ENCODE peak calls at places on chromosomes 11 and 22, in eight cellular contexts. U is GM12865, B is HCT116, H is upper lobe of right lung, E is fibroblast of pulmonary artery, L is adrenal gland, X is AG09309, O is left ventricle myocardium inferior. A is an unnamed sample.

GRCh38 chr11:122367809-122368231 is 251.8 kb upstream of the BLID start:
- DNase-seq in U (no peak), B (no peak), H (no peak), E (peak; percentile 41), L (peak; percentile 54), X (no peak), O (no peak), A (peak; percentile 30)

GRCh38 chr11:6889835-6890234 is 2.5 kb downstream of the OR2D2 start:
- DNase-seq in U (peak; percentile 8), B (no peak), H (no peak), E (no peak), L (no peak), X (no peak), O (no peak), A (no peak)

GRCh38 chr22:22773427-22773826 is 114.2 kb upstream of the IGLL5 start:
- DNase-seq in U (no peak), B (no peak), H (no peak), E (no peak), L (no peak), X (no peak), O (no peak), A (no peak)

GRCh38 chr11:6611092-6612007 is 666 bp downstream of the TAF10 start:
- DNase-seq in U (peak; percentile 29), B (no peak), H (no peak), E (peak; percentile 31), L (peak; percentile 57), X (no peak), O (peak; percentile 48), A (no peak)

GRCh38 chr11:123561046-123561781 is 93.2 kb downstream of the SCN3B start:
- DNase-seq in U (no peak), B (no peak), H (no peak), E (peak; percentile 78), L (peak; percentile 80), X (no peak), O (peak; percentile 51), A (no peak)

GRCh38 chr11:43913829-43914380 is 28.5 kb upstream of the C11orf96 start:
- DNase-seq in U (no peak), B (no peak), H (no peak), E (no peak), L (no peak), X (no peak), O (no peak), A (no peak)

GRCh38 chr11:36196476-36197099 is 92.6 kb downstream of the COMMD9 start:
- DNase-seq in U (no peak), B (no peak), H (no peak), E (peak; percentile 64), L (no peak), X (no peak), O (no peak), A (no peak)

GRCh38 chr11:80916180-80916811 is 1475.5 kb upstream of the TENM4 start:
- DNase-seq in U (no peak), B (no peak), H (no peak), E (no peak), L (no peak), X (no peak), O (no peak), A (no peak)

GRCh38 chr11:120212926-120213325 is 2.1 kb downstream of the OAF start:
- DNase-seq in U (no peak), B (no peak), H (no peak), E (no peak), L (peak; percentile 66), X (no peak), O (no peak), A (no peak)

GRCh38 chr22:42803454-42803853 is 53.6 kb downstream of the ARFGAP3 start:
- DNase-seq in U (no peak), B (no peak), H (no peak), E (no peak), L (no peak), X (no peak), O (peak; percentile 58), A (no peak)

GRCh38 chr22:49209452-49210195 is 618.0 kb downstream of the BRD1 start:
- DNase-seq in U (no peak), B (no peak), H (peak; percentile 64), E (no peak), L (no peak), X (no peak), O (peak; percentile 4), A (no peak)

GRCh38 chr11:76602431-76602861 is 68.1 kb downstream of the LRRC32 start:
- DNase-seq in U (no peak), B (no peak), H (no peak), E (peak; percentile 76), L (peak; percentile 92), X (no peak), O (peak; percentile 72), A (no peak)

GRCh38 chr11:102268083-102268984 is 49.0 kb upstream of the BIRC3 start:
- DNase-seq in U (peak; percentile 67), B (peak; percentile 92), H (peak; percentile 94), E (peak; percentile 66), L (peak; percentile 94), X (no peak), O (peak; percentile 80), A (no peak)

GRCh38 chr11:102267602-102268001 is 49.7 kb upstream of the BIRC3 start:
- DNase-seq in U (no peak), B (no peak), H (no peak), E (peak; percentile 55), L (no peak), X (peak; percentile 47), O (no peak), A (no peak)

GRCh38 chr11:102269927-102270326 is 47.4 kb upstream of the BIRC3 start:
- DNase-seq in U (no peak), B (no peak), H (no peak), E (peak; percentile 23), L (no peak), X (no peak), O (no peak), A (no peak)

GRCh38 chr11:102266111-102266510 is 51.2 kb upstream of the BIRC3 start:
- DNase-seq in U (no peak), B (no peak), H (no peak), E (no peak), L (no peak), X (no peak), O (no peak), A (no peak)

GRCh38 chr11:102268985-102269470 is 48.3 kb upstream of the BIRC3 start:
- DNase-seq in U (no peak), B (no peak), H (no peak), E (no peak), L (no peak), X (no peak), O (no peak), A (no peak)
- TF ChIP-seq CTCF in U (no peak), B (no peak), H (no peak), E (no peak), L (no peak), X (no peak), O (no peak), A (no peak)

DNA sequence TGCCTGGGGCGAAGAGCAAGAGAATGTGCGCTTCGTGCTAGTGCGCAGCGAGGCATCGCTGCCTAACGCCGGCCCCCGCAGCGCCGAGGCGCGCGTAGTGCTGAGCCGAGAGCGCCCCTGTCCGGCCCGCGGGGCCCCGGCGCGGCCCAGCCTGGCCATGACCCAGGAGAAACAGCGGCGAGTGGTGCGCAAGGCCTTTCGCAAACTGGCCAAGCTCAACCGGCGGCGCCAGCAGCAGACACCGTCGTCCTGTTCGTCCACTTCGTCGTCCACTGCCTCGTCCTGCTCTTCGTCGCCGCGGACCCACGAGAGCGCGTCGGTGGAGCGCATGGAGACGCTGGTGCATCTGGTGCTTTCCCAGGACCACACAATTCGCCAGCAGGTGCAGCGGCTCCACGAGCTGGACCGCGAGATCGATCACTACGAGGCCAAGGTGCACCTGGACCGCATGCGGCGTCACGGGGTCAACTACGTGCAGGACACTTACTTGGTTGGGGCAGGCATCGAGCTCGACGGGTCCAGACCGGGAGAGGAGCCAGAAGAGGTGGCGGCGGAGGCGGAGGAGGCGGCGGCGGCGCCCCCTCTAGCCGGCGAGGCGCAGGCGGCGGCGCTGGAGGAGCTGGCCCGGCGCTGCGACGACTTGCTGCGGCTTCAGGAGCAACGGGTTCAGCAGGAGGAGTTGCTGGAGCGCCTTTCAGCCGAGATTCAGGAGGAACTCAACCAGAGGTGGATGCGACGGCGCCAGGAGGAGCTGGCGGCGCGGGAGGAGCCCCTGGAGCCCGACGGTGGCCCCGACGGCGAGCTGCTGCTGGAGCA is 1.0 kb downstream of the RASSF10 start:
- DNase-seq in U (no peak), B (no peak), H (peak; percentile 76), E (no peak), L (no peak), X (no peak), O (no peak), A (no peak)
- H3K4me3 ChIP-seq in U (no peak overlapping the region), B (no peak overlapping the region), H (peak overlapping the region; percentile 48), E (no peak overlapping the region), L (no peak overlapping the region), X (no peak overlapping the region), O (peak overlapping the region; percentile 67), A (no peak overlapping the region)

DNA sequence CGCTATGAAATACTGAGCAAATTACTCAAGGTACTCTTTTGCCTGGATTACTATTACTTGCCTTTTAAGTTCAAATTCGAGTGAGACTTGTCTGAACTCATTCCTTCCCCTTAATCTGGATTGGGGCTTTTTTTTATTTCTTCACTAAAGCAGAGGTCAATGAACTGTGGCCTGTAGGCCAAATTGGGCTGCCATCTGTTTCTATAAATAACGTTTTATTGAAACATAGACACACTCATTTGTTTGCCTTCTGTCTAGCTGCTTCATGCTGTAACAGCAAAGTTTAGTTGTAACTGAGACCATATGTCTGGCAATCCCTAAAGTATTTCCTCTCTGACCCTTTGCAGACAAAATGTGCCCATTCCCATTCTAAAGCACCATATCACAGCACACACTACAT is 207.9 kb upstream of the ISX start:
- DNase-seq in U (no peak), B (no peak), H (no peak), E (no peak), L (no peak), X (no peak), O (no peak), A (peak; percentile 3)
- TF ChIP-seq CTCF in U (no peak), B (no peak), H (no peak), E (no peak), L (no peak), X (no peak), O (no peak), A (no peak)

GRCh38 chr11:94784884-94785283 is 16.7 kb downstream of the AMOTL1 start:
- DNase-seq in U (no peak), B (no peak), H (no peak), E (no peak), L (no peak), X (no peak), O (no peak), A (no peak)

GRCh38 chr11:94785509-94785908 is 17.4 kb downstream of the AMOTL1 start:
- DNase-seq in U (no peak), B (no peak), H (no peak), E (no peak), L (no peak), X (no peak), O (no peak), A (no peak)

GRCh38 chr11:94780432-94780831 is 12.3 kb downstream of the AMOTL1 start:
- DNase-seq in U (no peak), B (no peak), H (no peak), E (no peak), L (no peak), X (no peak), O (no peak), A (no peak)

GRCh38 chr11:94781822-94782221 is 13.7 kb downstream of the AMOTL1 start:
- DNase-seq in U (no peak), B (no peak), H (no peak), E (peak; percentile 70), L (no peak), X (no peak), O (no peak), A (no peak)

DNA sequence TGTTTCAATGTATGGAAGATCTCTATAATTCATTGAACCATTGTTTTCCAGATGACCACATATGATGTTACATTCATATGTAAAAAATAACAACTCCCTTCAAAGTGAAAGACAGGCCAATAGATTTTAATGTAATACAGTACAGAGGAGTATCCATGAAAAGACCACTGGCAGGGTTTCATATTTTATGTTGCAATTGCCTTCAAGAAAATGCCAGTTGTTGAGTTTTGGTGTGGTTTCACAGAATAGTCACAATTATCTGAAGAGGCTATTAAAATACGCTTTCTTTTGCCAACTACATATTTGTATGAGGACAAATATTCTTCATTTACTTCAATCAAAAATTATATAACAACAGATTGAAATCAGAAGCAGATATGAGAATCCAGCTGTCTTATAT is 14.3 kb downstream of the AMOTL1 start:
- DNase-seq in U (no peak), B (no peak), H (no peak), E (peak; percentile 46), L (no peak), X (no peak), O (no peak), A (no peak)
- H3K4me3 ChIP-seq in U (no peak overlapping the region), B (no peak overlapping the region), H (no peak overlapping the region), E (no peak overlapping the region), L (no peak overlapping the region), X (no peak overlapping the region), O (no peak overlapping the region), A (no peak overlapping the region)